ENCODE peak calls at places on chromosome 18, in four cellular contexts. L is A549, B is breast epithelium, M is lower leg skin. F is an unnamed sample.

GRCh38 chr18:48608581-48608980 is 69.8 kb downstream of the CTIF start:
- DNase-seq in L (no peak), B (no peak), M (no peak), F (no peak)

GRCh38 chr18:62245177-62245576 is 58.1 kb downstream of the RELCH start:
- DNase-seq in L (no peak), B (no peak), M (no peak), F (no peak)

GRCh38 chr18:48375150-48375790 is 33.9 kb downstream of the ZBTB7C start:
- DNase-seq in L (no peak), B (no peak), M (no peak), F (peak; percentile 77)

GRCh38 chr18:43422483-43422882 is 145.2 kb upstream of the SYT4 start:
- DNase-seq in L (no peak), B (no peak), M (no peak), F (no peak)

GRCh38 chr18:6449213-6449612 is 34.5 kb upstream of the L3MBTL4 start:
- DNase-seq in L (no peak), B (no peak), M (no peak), F (no peak)

GRCh38 chr18:46386788-46387187 is 270.2 kb downstream of the LOXHD1 start:
- DNase-seq in L (no peak), B (no peak), M (no peak), F (no peak)

GRCh38 chr18:13597068-13597467 is 129.3 kb downstream of the FAM210A start:
- DNase-seq in L (no peak), B (no peak), M (no peak), F (no peak)

GRCh38 chr18:45738660-45739059 is 14.7 kb downstream of the SLC14A1 start:
- DNase-seq in L (no peak), B (no peak), M (no peak), F (no peak)

GRCh38 chr18:6881034-6881800 is 151.7 kb downstream of the ARHGAP28 start:
- DNase-seq in L (no peak), B (no peak), M (peak; percentile 80), F (no peak)

GRCh38 chr18:67001052-67001451 is 397.2 kb upstream of the CDH19 start:
- DNase-seq in L (no peak), B (no peak), M (no peak), F (no peak)

GRCh38 chr18:47247036-47247832 is 4.2 kb downstream of the SKOR2 start:
- DNase-seq in L (no peak), B (no peak), M (no peak), F (no peak)

GRCh38 chr18:31491586-31491985 is 6.4 kb upstream of the DSG2 start:
- DNase-seq in L (no peak), B (no peak), M (no peak), F (no peak)

GRCh38 chr18:31386683-31387082 is 10.1 kb downstream of the DSG4 start:
- DNase-seq in L (no peak), B (no peak), M (no peak), F (no peak)

GRCh38 chr18:2515908-2516625 is 55.2 kb downstream of the METTL4 start:
- DNase-seq in L (peak; percentile 24), B (no peak), M (no peak), F (no peak)

GRCh38 chr18:74485860-74486849 is 10.0 kb upstream of the CNDP2 start:
- DNase-seq in L (no peak), B (no peak), M (no peak), F (peak; percentile 55)

GRCh38 chr18:26317353-26317865 is 91.2 kb downstream of the TAF4B start:
- DNase-seq in L (no peak), B (no peak), M (no peak), F (no peak)

GRCh38 chr18:44700652-44701051 is 20.0 kb downstream of the SETBP1 start:
- DNase-seq in L (no peak), B (no peak), M (no peak), F (no peak)

GRCh38 chr18:2535419-2535910 is 35.8 kb downstream of the METTL4 start:
- DNase-seq in L (no peak), B (no peak), M (no peak), F (no peak)

GRCh38 chr18:22412502-22412901 is 5.2 kb downstream of the CTAGE1 start:
- DNase-seq in L (no peak), B (no peak), M (no peak), F (no peak)

GRCh38 chr18:62496262-62496661 is 26.6 kb upstream of the ZCCHC2 start:
- DNase-seq in L (no peak), B (no peak), M (no peak), F (no peak)

GRCh38 chr18:26738706-26739105 is 126.8 kb downstream of the AQP4 start:
- DNase-seq in L (no peak), B (no peak), M (no peak), F (no peak)

GRCh38 chr18:63505566-63506335 is 29.0 kb downstream of the SERPINB5 start:
- DNase-seq in L (peak; percentile 44), B (no peak), M (no peak), F (no peak)

GRCh38 chr18:45765740-45766139 is 41.8 kb downstream of the SLC14A1 start:
- DNase-seq in L (no peak), B (no peak), M (no peak), F (no peak)

GRCh38 chr18:5467666-5468065 is 76.1 kb downstream of the EPB41L3 start:
- DNase-seq in L (no peak), B (no peak), M (no peak), F (no peak)

GRCh38 chr18:26417190-26417589 is 131.2 kb downstream of the KCTD1 start:
- DNase-seq in L (no peak), B (no peak), M (no peak), F (no peak)

GRCh38 chr18:8813621-8814020 is 108.3 kb downstream of the MTCL1 start:
- DNase-seq in L (no peak), B (no peak), M (no peak), F (no peak)

GRCh38 chr18:34397286-34397896 is 172.7 kb upstream of the NOL4 start:
- DNase-seq in L (no peak), B (no peak), M (no peak), F (no peak)

GRCh38 chr18:77249583-77250500 is at the start of gene GALR1:
- DNase-seq in L (no peak), B (no peak), M (no peak), F (no peak)
- H3K4me3 ChIP-seq in L (peak within 1 kb of the TSS; percentile 35), B (peak within 1 kb of the TSS; percentile 31), M (no peak within 1 kb of the TSS), F (peak within 1 kb of the TSS; percentile 15)

GRCh38 chr18:55287146-55287806 is 300.7 kb downstream of the TCF4 start:
- DNase-seq in L (no peak), B (no peak), M (no peak), F (no peak)
- TF ChIP-seq POLR2A in L (no peak), B (no peak), M (no peak), F (no peak)

DNA sequence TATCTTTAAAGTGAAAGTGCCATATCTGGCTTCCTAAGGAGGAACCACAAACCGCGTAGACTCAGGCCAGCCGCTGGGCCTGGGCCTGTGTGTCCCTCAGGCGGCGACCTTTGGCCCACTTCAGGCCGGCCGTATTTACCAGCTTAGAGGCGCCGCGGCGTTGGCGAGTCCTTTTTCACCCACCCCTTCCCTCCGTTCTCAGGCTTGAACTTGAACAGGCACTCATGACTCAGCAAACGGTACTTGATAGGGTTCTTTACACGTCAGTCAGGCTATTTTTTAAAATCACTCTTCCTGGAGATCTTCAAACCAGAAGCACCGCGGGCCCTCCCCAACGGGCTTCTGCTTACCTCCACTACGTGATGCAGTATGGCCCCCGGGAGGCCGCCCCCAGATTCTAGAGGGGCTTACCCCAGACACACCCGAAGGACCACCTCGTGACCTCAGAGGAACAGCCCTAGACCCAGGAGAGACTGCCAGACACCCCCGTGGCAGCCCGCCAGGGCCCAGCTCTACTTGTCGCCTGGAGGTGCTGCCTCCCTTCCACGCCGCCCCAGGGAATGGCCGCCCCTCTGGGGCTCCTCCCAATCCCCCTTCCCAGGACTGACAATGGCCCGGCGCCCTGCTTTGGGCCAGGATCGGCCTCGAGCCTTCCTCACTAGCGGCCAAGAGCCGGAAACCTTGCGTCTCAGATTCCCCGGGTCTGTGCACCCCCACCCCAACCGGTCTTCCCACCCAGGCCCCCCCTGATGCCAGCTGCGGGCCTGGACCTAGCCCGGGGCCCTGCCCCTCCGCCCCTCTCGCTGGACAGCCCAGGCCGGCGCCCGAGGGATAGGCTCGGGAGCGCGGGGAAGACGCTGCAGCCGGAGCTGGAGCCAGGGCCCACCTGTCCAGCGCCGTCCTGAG is 33.8 kb upstream of the IMPA2 start:
- DNase-seq in L (no peak), B (peak; percentile 79), M (peak; percentile 92), F (peak; percentile 99)
- H3K4me3 ChIP-seq in L (peak overlapping the region; percentile 49), B (peak overlapping the region; percentile 52), M (peak overlapping the region; percentile 37), F (peak overlapping the region; percentile 50)

DNA sequence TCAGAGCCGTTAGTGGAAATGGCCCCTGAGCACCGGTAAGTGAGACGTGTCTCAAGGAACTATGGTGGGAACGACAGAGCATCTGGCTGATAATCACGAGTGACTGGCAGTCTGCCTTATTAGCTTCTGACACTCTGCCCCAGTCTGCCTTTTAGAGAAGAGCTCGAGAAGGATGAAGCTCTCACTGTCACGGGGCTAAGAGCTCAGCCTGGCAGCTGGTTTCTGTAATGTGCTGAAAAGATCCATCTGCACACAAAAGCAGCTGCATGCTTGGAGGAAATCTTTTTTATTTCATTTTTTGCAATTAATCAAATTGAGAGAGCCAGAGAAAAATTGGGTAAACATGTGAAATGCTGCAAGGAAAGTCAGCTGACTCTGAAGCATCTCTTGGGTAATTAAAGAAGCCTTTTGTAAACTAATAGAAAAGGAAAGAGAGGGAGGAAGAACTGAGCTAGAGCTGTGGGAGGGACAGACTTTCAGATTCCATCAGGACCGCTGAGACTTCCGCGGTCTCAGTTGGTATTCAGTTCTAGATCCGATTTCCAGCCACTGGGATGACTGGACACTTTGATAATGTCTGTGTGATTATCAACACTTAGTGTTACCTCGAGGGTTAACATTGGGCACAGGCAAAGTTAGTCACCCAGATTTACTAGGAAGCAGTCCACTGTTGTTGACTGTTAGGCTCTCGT is 24.4 kb downstream of the MBP start:
- DNase-seq in L (no peak), B (no peak), M (peak; percentile 87), F (no peak)
- TF ChIP-seq POLR2A in L (no peak), B (no peak), M (no peak), F (no peak)

DNA sequence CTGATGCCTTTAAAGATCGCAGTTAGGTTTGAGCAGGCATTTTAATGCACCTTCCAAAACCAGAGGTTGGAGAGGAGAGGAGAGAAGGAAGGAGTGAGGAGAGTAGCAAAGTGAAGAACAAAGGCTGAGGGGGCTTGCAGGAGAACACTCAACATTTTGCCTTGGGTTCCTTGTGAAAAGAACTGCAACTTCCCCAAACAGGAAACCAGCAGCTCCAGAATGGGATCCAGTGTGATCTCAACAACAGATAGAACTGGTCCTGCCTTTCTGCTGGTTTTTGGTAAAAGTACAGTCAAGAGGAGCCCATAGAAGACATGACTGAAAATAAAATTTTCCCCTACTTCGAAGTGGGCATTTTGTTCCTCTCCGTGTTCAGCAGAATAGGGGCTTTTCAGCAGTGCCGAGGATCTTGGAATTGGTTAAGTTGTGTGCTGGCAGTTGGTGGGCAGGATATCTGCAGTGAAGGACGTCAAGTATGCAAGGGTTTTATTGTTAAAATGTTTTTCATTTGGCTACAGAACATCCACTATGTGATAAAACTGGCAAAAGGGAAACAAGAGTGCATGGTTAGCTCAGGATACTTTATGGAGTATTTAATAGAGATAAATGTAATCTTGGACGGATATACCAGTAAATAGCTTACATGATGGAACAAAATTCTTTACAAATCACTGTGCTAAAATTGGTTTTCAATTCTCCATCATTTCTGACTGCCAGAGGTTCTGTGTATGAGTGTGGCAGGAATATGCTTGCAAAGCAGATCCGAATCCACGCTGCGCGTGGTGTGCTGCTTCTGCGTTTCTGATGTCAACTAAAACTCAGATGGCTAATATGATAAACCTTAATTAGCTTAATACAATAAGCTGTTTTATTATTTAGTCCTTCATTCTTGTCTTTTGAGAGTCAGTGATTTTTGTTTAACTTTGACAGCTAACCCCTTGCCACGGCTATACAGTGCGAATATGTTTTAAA is 1.9 kb downstream of the ZNF532 start:
- DNase-seq in L (no peak), B (no peak), M (no peak), F (no peak)
- H3K4me3 ChIP-seq in L (no peak overlapping the region), B (no peak overlapping the region), M (no peak overlapping the region), F (peak overlapping the region; percentile 20)

GRCh38 chr18:68714707-68715496 is at the start of gene TMX3:
- DNase-seq in L (peak; percentile 84), B (peak; percentile 76), M (peak; percentile 82), F (no peak)
- TF ChIP-seq POLR2A in L (peak; percentile 35), B (no peak), M (no peak), F (no peak)

F was measured in vagina.